ENCODE peak calls at places on chromosomes 7 and 10, in five cellular contexts. Q, O, X, A and F are unnamed samples.

GRCh38 chr10:119305860-119306513 is 98.6 kb downstream of the GRK5 start:
- DNase-seq in X (peak), A (peak), Q (peak), O (peak), F (peak)

GRCh38 chr7:137609500-137609899 is 237.3 kb downstream of the DGKI start:
- DNase-seq in Q (no peak), X (no peak), A (no peak), O (no peak), F (no peak)

GRCh38 chr10:71726673-71727428 is 7.3 kb upstream of the C10orf105 start:
- DNase-seq in A (no peak), Q (no peak), X (no peak), O (peak), F (no peak)

GRCh38 chr7:158966780-158967390 is 110.5 kb downstream of the DYNC2I1 start:
- DNase-seq in Q (peak), X (no peak), O (no peak), A (no peak), F (no peak)

GRCh38 chr10:77823811-77824542 is 102.6 kb downstream of the DLG5 start:
- DNase-seq in Q (no peak), X (no peak), O (no peak), A (no peak), F (no peak)

GRCh38 chr10:27717851-27718250 is 27.8 kb downstream of the MKX start:
- DNase-seq in Q (no peak), A (no peak), X (no peak), O (no peak), F (no peak)

GRCh38 chr7:72709909-72710308 is 118.1 kb downstream of the TYW1B start:
- DNase-seq in X (peak), A (no peak), O (no peak), Q (no peak), F (no peak)

GRCh38 chr7:88539977-88540376 is 219.5 kb upstream of the ZNF804B start:
- DNase-seq in O (no peak), A (no peak), Q (no peak), X (no peak), F (no peak)

GRCh38 chr7:68020102-68020501 is 1023.5 kb downstream of the TYW1 start:
- DNase-seq in Q (no peak), X (no peak), O (no peak), A (no peak), F (no peak)

GRCh38 chr7:132019718-132020117 is 463.3 kb upstream of the PODXL start:
- DNase-seq in O (no peak), A (no peak), X (no peak), Q (no peak), F (no peak)

GRCh38 chr7:2613113-2613925 is 18.5 kb upstream of the TTYH3 start:
- DNase-seq in O (no peak), X (no peak), Q (no peak), A (no peak), F (no peak)

GRCh38 chr7:41763626-41764025 is 60.7 kb upstream of the INHBA start:
- DNase-seq in O (no peak), A (no peak), X (no peak), Q (no peak), F (no peak)

GRCh38 chr10:95266674-95267095 is 24.1 kb downstream of the PDLIM1 start:
- DNase-seq in O (no peak), Q (peak), A (no peak), X (no peak), F (peak)